ENCODE peak calls at places on chromosomes 6 and 20, in ten cellular contexts. D, O, I, C, G, N, V, E, A and W are unnamed samples.
A peak's percentile ranks its signal among the peaks of the same experiment; 100 is the strongest.

GRCh38 chr6:143027058-143027457 is 33.6 kb upstream of the AIG1 start:
- DNase-seq in D (no peak), O (peak; percentile 82), I (peak; percentile 22), C (peak; percentile 68), G (peak; percentile 13), N (peak; percentile 60), V (no peak), E (no peak), A (peak; percentile 24), W (peak; percentile 28)

GRCh38 chr20:10076126-10077080 is 41.6 kb downstream of the ANKEF1 start:
- DNase-seq in D (no peak), O (no peak), I (peak; percentile 13), C (no peak), G (peak; percentile 8), N (peak; percentile 47), V (no peak), E (no peak), A (no peak), W (no peak)

GRCh38 chr6:33854572-33855030 is 50.8 kb upstream of the MLN start:
- DNase-seq in D (no peak), O (no peak), I (no peak), C (no peak), G (no peak), N (no peak), V (no peak), E (no peak), A (no peak), W (no peak)

GRCh38 chr6:11263185-11263817 is 30.8 kb upstream of the NEDD9 start:
- DNase-seq in D (peak; percentile 27), O (no peak), I (peak; percentile 85), C (peak; percentile 72), G (no peak), N (peak; percentile 75), V (peak; percentile 52), E (no peak), A (peak; percentile 84), W (peak; percentile 55)

GRCh38 chr6:131167773-131168172 is 32.5 kb downstream of the AKAP7 start:
- DNase-seq in D (no peak), O (no peak), I (no peak), C (no peak), G (no peak), N (no peak), V (no peak), E (no peak), A (peak; percentile 17), W (no peak)

GRCh38 chr6:135922170-135922569 is 70.7 kb downstream of the PDE7B start:
- DNase-seq in D (peak; percentile 73), O (peak; percentile 78), I (peak; percentile 98), C (no peak), G (peak; percentile 9), N (no peak), V (no peak), E (no peak), A (peak; percentile 98), W (no peak)

GRCh38 chr20:59165389-59165785 is 1.8 kb downstream of the ZNF831 start:
- DNase-seq in D (no peak), O (no peak), I (no peak), C (no peak), G (no peak), N (no peak), V (no peak), E (no peak), A (no peak), W (no peak)

GRCh38 chr6:6736753-6737654 is 148.5 kb downstream of the LY86 start:
- DNase-seq in D (no peak), O (peak; percentile 88), I (no peak), C (peak; percentile 76), G (no peak), N (peak; percentile 67), V (peak; percentile 34), E (no peak), A (no peak), W (peak; percentile 86)

GRCh38 chr6:21754891-21755290 is 161.3 kb downstream of the SOX4 start:
- DNase-seq in D (no peak), O (no peak), I (peak; percentile 88), C (no peak), G (no peak), N (no peak), V (no peak), E (no peak), A (peak; percentile 71), W (no peak)

GRCh38 chr6:35218021-35218420 is 4.3 kb downstream of the SCUBE3 start:
- DNase-seq in D (no peak), O (no peak), I (peak; percentile 54), C (no peak), G (no peak), N (no peak), V (no peak), E (no peak), A (peak; percentile 63), W (no peak)

GRCh38 chr20:19338380-19338779 is 125.9 kb downstream of the SLC24A3 start:
- DNase-seq in D (no peak), O (no peak), I (no peak), C (no peak), G (no peak), N (no peak), V (no peak), E (no peak), A (no peak), W (no peak)

GRCh38 chr20:19336601-19337000 is 124.2 kb downstream of the SLC24A3 start:
- DNase-seq in D (no peak), O (no peak), I (no peak), C (no peak), G (no peak), N (no peak), V (no peak), E (no peak), A (no peak), W (no peak)

GRCh38 chr20:19335341-19335740 is 122.9 kb downstream of the SLC24A3 start:
- DNase-seq in D (no peak), O (no peak), I (no peak), C (no peak), G (no peak), N (no peak), V (no peak), E (no peak), A (no peak), W (no peak)

GRCh38 chr20:19338960-19339359 is 126.5 kb downstream of the SLC24A3 start:
- DNase-seq in D (no peak), O (no peak), I (no peak), C (no peak), G (no peak), N (no peak), V (no peak), E (no peak), A (no peak), W (no peak)

DNA sequence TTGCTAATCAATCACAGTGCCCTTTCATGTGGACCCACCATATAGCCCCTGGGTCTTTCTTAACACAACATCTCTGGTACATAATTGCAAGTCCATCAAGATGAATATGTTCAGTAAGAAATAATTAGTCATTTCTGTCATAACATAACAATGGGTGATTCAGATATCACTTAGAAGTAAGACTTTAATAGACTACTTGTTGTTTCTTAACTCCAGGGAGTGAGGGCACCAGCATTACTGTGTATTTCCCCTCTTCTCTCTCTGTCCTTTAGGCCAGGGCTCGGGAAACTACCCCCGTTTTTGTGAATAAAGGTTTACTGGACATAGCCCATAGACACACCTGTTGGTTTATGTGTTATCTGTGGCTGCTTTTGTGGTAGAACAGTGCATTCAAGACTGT is 123.5 kb downstream of the SLC24A3 start:
- DNase-seq in D (no peak), O (no peak), I (no peak), C (no peak), G (no peak), N (no peak), V (no peak), E (no peak), A (no peak), W (no peak)
- H3K27ac ChIP-seq in D (no peak overlapping the region), O (no peak overlapping the region), I (no peak overlapping the region), C (no peak overlapping the region), G (no peak overlapping the region), N (no peak overlapping the region), V (no peak overlapping the region), E (peak overlapping the region; percentile 46), A (no peak overlapping the region), W (no peak overlapping the region)

GRCh38 chr20:50788045-50788867 is 6.6 kb upstream of the BCAS4 start:
- DNase-seq in D (peak; percentile 81), O (no peak), I (peak; percentile 61), C (no peak), G (peak; percentile 28), N (no peak), V (no peak), E (no peak), A (peak; percentile 68), W (peak; percentile 41)
- TF ChIP-seq CTCF in D (peak; percentile 90), O (peak; percentile 63), I (peak; percentile 73), C (peak; percentile 41), G (no peak), N (peak; percentile 31), V (no peak), E (no peak), A (peak; percentile 63), W (peak; percentile 36)

DNA sequence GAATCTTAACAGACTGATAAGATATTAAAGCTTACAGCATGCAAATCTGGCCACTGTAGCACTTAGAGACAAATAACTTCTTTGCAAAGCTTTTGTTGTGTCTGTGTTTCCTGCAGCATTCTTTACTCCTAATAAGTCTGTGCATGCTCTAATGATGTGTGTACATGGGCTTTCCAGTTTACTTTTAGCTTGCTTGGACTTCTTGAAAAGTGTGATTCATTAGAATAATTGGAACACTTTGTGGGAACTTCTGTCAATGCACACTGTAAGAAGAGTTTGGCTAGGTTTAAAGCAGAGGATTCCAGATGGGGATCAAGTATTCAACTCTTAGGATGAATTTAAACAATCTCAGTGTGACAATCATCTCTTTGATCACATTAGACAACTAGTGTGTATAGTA is 22.1 kb upstream of the TINAG start:
- DNase-seq in D (no peak), O (no peak), I (peak; percentile 70), C (no peak), G (no peak), N (no peak), V (no peak), E (no peak), A (no peak), W (no peak)
- H3K27ac ChIP-seq in D (no peak overlapping the region), O (no peak overlapping the region), I (no peak overlapping the region), C (no peak overlapping the region), G (no peak overlapping the region), N (no peak overlapping the region), V (no peak overlapping the region), E (no peak overlapping the region), A (no peak overlapping the region), W (no peak overlapping the region)

DNA sequence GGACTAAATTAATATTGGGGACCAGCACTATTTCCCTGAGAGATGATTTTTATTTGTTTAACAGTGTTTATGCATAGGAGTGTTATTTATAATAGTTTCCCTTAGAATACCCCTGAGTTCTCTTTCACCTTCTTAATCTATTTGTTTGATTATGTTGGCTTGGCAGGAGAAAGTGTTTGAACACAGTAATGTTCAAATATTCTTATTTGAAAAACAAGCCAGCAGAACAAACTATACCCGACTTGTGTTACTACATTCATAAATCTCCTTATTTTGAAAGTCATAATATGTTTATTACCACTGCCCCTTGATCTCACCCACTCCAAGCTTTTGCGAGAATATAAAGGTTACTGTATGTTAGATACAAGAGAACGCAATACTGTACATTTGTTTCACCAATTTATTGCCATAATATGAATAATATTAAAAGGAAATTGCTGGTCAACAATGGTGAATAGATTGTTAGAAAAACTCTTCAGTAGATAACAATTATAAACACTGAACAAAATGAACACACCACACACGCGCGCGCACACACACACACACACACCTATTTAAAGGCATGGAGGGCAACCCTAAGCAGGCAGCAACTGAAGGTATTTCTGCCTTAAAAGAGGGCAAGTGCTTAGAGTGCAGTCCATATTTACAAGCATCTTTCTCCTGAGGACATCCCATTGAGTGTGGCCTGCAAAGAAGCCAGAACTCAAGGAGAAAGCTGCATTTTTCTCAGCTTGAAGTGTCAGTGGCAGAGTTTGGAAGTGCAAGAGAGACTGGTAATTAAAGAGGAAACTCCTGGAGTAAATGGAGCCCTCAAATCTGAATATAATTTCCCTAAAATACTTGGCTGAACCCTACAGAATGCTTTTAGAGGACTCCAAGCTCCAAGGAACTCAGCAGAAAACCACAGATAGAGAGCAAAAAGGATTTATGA is 279.4 kb upstream of the MAN1A1 start:
- DNase-seq in D (no peak), O (peak; percentile 38), I (no peak), C (no peak), G (no peak), N (no peak), V (no peak), E (no peak), A (no peak), W (no peak)
- TF ChIP-seq CTCF in D (no peak), O (no peak), I (no peak), C (no peak), G (no peak), N (no peak), V (no peak), E (no peak), A (no peak), W (no peak)